ENCODE peak calls at places on chromosomes 4 and X, in four cellular contexts. W is SK-N-SH, T is K562, A is HepG2. G is an unnamed sample.

GRCh38 chr4:159498371-159499115 is 395.7 kb downstream of the RAPGEF2 start:
- DNase-seq in A (peak; percentile 17), W (no peak), T (no peak), G (no peak)

GRCh38 chr4:9735515-9735914 is 45.9 kb upstream of the DRD5 start:
- DNase-seq in T (no peak), A (no peak), W (no peak), G (no peak)

GRCh38 chrX:69317721-69318120 is 152.5 kb upstream of the PJA1 start:
- DNase-seq in W (peak; percentile 1), T (no peak), A (no peak), G (no peak)

GRCh38 chr4:48943387-48943786 is 36.8 kb upstream of the OCIAD2 start:
- DNase-seq in W (no peak), A (peak; percentile 22), T (peak; percentile 35), G (peak; percentile 57)

GRCh38 chrX:40573763-40574162 is 7.0 kb upstream of the ATP6AP2 start:
- DNase-seq in W (no peak), A (peak; percentile 18), T (peak; percentile 69), G (no peak)

GRCh38 chrX:20686256-20686655 is 419.5 kb upstream of the RPS6KA3 start:
- DNase-seq in T (no peak), W (no peak), A (no peak), G (no peak)

GRCh38 chrX:136835761-136836160 is 44.8 kb downstream of the RBMX start:
- DNase-seq in T (no peak), W (no peak), A (no peak), G (no peak)

GRCh38 chr4:86141166-86141565 is 218.7 kb downstream of the MAPK10 start:
- DNase-seq in W (no peak), A (no peak), T (no peak), G (no peak)

GRCh38 chr4:71232846-71233245 is 106.0 kb upstream of the SLC4A4 start:
- DNase-seq in A (no peak), T (no peak), W (no peak), G (no peak)

GRCh38 chr4:110165382-110166285 is 32.8 kb downstream of the ELOVL6 start:
- DNase-seq in W (peak; percentile 48), T (peak; percentile 45), A (no peak), G (peak; percentile 31)

GRCh38 chrX:18938710-18939109 is 45.2 kb downstream of the PHKA2 start:
- DNase-seq in T (no peak), W (no peak), A (no peak), G (no peak)

GRCh38 chr4:24234288-24234848 is 344.5 kb upstream of the PPARGC1A start:
- DNase-seq in A (no peak), W (no peak), T (no peak), G (no peak)

GRCh38 chrX:112081781-112082482 is 644 bp downstream of the TRPC5 start:
- DNase-seq in W (peak; percentile 44), T (no peak), A (no peak), G (no peak)

GRCh38 chr4:48827622-48828021 is 3.3 kb upstream of the OCIAD1 start:
- DNase-seq in A (no peak), T (no peak), W (no peak), G (no peak)

GRCh38 chrX:129600981-129601424 is 53.8 kb downstream of the APLN start:
- DNase-seq in W (peak; percentile 51), T (peak; percentile 50), A (peak; percentile 4), G (no peak)

GRCh38 chrX:17869580-17869979 is 8.5 kb upstream of the RAI2 start:
- DNase-seq in T (no peak), W (no peak), A (no peak), G (no peak)
- TF ChIP-seq ELF1 in T (no peak), W (no peak), A (no peak), G (no peak)

GRCh38 chr4:3073158-3074077 is 920 bp downstream of the HTT-AS start:
- DNase-seq in T (no peak), W (peak; percentile 59), A (peak; percentile 74), G (no peak)
- TF ChIP-seq ELF1 in T (peak; percentile 47), W (no peak), A (peak; percentile 10), G (no peak)

GRCh38 chr4:173272314-173272713 is 61.8 kb downstream of the HMGB2 start:
- DNase-seq in T (no peak), W (no peak), A (no peak), G (no peak)

GRCh38 chr4:173274744-173275143 is 59.4 kb downstream of the HMGB2 start:
- DNase-seq in A (no peak), T (peak; percentile 25), W (no peak), G (no peak)

GRCh38 chr4:173275150-173275549 is 59.0 kb downstream of the HMGB2 start:
- DNase-seq in A (no peak), W (no peak), T (peak; percentile 73), G (no peak)

GRCh38 chr4:173273956-173274355 is 60.2 kb downstream of the HMGB2 start:
- DNase-seq in W (no peak), A (no peak), T (no peak), G (no peak)

GRCh38 chr4:173272987-173273386 is 61.2 kb downstream of the HMGB2 start:
- DNase-seq in T (no peak), W (no peak), A (no peak), G (no peak)
- TF ChIP-seq ELF1 in T (no peak), W (no peak), A (no peak), G (no peak)

GRCh38 chrX:11412715-11413623 is 119.8 kb downstream of the AMELX start:
- DNase-seq in T (peak; percentile 73), A (no peak), W (no peak), G (no peak)
- TF ChIP-seq ELF1 in T (no peak), A (no peak), W (no peak), G (no peak)

GRCh38 chr4:181952478-181952877 is 290.7 kb upstream of the TENM3 start:
- DNase-seq in A (no peak), W (no peak), T (no peak), G (no peak)
- TF ChIP-seq ELF1 in A (no peak), W (no peak), T (no peak), G (no peak)

DNA sequence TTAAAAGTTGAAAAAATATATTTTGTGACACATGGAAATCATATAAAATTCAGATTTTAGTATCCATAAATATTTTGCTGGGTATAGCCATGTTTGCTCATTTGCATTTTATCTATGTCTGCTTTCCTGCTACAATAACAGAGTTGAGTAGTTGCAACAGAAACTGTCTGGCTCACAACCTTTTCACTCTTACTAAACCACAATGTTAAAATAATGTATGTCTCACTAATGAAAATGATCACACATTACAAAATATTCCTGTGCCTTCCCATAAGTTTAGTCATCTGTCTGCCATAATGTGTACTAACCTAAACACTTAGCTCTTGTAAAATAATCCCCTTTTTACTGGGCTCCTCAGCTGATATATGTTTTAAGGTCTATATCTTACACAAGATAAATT is 174.0 kb upstream of the PRPS2 start:
- DNase-seq in A (no peak), W (no peak), T (no peak), G (no peak)
- TF ChIP-seq ELF1 in A (no peak), W (no peak), T (no peak), G (no peak)

GRCh38 chr4:166153539-166153938 is 280.5 kb downstream of the TLL1 start:
- DNase-seq in W (no peak), A (no peak), T (no peak), G (no peak)
- TF ChIP-seq ELF1 in W (no peak), A (no peak), T (no peak), G (no peak)

GRCh38 chr4:66091801-66092200 is 421.5 kb upstream of the EPHA5 start:
- DNase-seq in W (no peak), T (no peak), A (no peak), G (no peak)

GRCh38 chr4:66094070-66094469 is 423.8 kb upstream of the EPHA5 start:
- DNase-seq in W (no peak), A (no peak), T (no peak), G (no peak)

GRCh38 chr4:66095065-66095464 is 424.8 kb upstream of the EPHA5 start:
- DNase-seq in W (no peak), A (no peak), T (no peak), G (no peak)

DNA sequence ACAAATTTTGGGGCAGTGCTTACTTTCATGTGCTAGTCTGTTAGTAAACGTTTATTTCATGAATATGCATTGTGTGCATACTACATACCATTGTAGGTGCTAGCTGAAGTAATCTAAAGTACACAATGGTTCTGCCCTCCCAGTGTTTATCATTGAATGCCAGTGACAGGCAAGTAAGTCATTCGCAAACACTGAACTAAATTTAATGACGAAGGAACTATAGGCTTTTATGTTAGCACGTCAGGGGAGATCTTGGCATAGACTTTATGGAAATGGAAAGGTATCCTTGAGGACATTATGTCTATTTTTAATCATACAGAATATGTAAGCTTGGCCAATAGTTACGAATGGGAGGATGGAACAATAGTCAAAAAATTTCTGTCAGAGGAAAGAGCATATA is 427.0 kb upstream of the EPHA5 start:
- DNase-seq in W (no peak), T (no peak), A (peak; percentile 4), G (no peak)
- TF ChIP-seq ELF1 in W (no peak), T (no peak), A (no peak), G (no peak)

DNA sequence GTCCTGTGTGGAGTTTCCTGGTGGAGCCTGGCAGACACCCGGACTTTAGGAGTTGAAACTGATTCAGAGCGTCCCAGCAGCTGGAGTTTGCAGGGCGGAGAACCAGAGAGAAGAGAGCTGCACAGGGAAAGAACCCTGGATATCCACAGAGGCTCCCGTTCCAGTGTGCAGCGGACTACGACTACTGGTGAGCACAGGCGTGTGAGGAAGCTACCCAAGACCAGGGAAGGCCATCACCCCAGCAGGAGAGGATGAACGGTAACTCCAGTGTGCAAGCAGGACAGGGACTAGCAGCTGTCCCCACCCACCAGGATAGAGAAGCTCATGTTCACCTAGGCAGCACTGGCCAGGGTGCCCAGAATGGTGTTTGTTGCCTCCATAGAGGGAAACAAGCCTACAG is 2.3 kb downstream of the LAGE3 start:
- DNase-seq in A (no peak), W (no peak), T (no peak), G (no peak)
- TF ChIP-seq ELF1 in A (no peak), W (no peak), T (no peak), G (no peak)

G was measured in HCT116.